ENCODE peak calls at places on chromosomes 4 and X, in six cellular contexts. W is HT1080; E is immature natural killer cell; D is coronary artery; S is HCEC 1CT; R is stimulated activated CD8-positive, alpha-beta memory T cell treated with anti-CD3 and anti-CD28 coated beads, Interleukin-4, amount 100 ng/mL, for 24 hours. K is an unnamed sample.

GRCh38 chrX:18964880-18965279 is 19.0 kb downstream of the PHKA2 start:
- DNase-seq in D (no peak), W (no peak), S (no peak), R (no peak), E (no peak), K (no peak)

GRCh38 chr4:21469438-21470032 is 479.0 kb downstream of the KCNIP4 start:
- DNase-seq in W (peak), S (peak), D (no peak), R (no peak), E (no peak), K (no peak)

GRCh38 chr4:118279328-118279727 is 73.5 kb downstream of the PRSS12 start:
- DNase-seq in E (peak), D (no peak), W (no peak), S (no peak), R (no peak), K (no peak)

GRCh38 chr4:168614316-168615057 is 117.6 kb downstream of the PALLD start:
- DNase-seq in D (no peak), S (no peak), W (no peak), R (no peak), E (no peak), K (no peak)

GRCh38 chr4:111821342-111821741 is 323.9 kb upstream of the FAM241A start:
- DNase-seq in R (no peak), W (no peak), E (no peak), S (no peak), D (no peak), K (no peak)

GRCh38 chr4:83259586-83259985 is 25.0 kb downstream of the COQ2 start:
- DNase-seq in W (no peak), D (no peak), E (no peak), R (no peak), S (no peak), K (no peak)

GRCh38 chrX:48498374-48498809 is 10.4 kb upstream of the PORCN start:
- DNase-seq in S (peak), E (no peak), D (no peak), R (no peak), W (peak), K (no peak)

GRCh38 chr4:7941111-7942018 is 1.7 kb upstream of the AFAP1 start:
- DNase-seq in R (no peak), W (no peak), S (peak), E (no peak), D (no peak), K (no peak)

GRCh38 chr4:132619968-132620367 is 529.1 kb upstream of the PCDH10 start:
- DNase-seq in R (no peak), D (no peak), E (no peak), S (no peak), W (no peak), K (no peak)